ENCODE peak calls at places on chromosomes 11 and 22, in six cellular contexts. O, E, F, V, Q and N are unnamed samples.

GRCh38 chr11:29300441-29300840 is 716.4 kb downstream of the KCNA4 start:
- DNase-seq in O (no peak), E (no peak), F (no peak), V (no peak), Q (no peak), N (no peak)

GRCh38 chr22:32531955-32532818 is 57.6 kb downstream of the FBXO7 start:
- DNase-seq in O (peak; percentile 86), E (no peak), F (no peak), V (no peak), Q (no peak), N (no peak)

GRCh38 chr11:65899356-65900124 is 648 bp downstream of the FOSL1 start:
- DNase-seq in O (no peak), E (no peak), F (no peak), V (no peak), Q (peak; percentile 19), N (peak; percentile 56)

GRCh38 chr22:24040946-24041345 is 29.8 kb downstream of the CABIN1 start:
- DNase-seq in O (no peak), E (no peak), F (no peak), V (no peak), Q (no peak), N (no peak)

GRCh38 chr11:78078218-78079167 is 1.2 kb downstream of the NDUFC2 start:
- DNase-seq in O (no peak), E (no peak), F (no peak), V (no peak), Q (peak; percentile 8), N (no peak)

GRCh38 chr22:19877626-19878339 is 23.1 kb upstream of the GNB1L start:
- DNase-seq in O (no peak), E (no peak), F (no peak), V (no peak), Q (no peak), N (no peak)

GRCh38 chr11:209275-210121 is 2.0 kb downstream of the RIC8A start:
- DNase-seq in O (no peak), E (no peak), F (no peak), V (no peak), Q (peak; percentile 33), N (no peak)

GRCh38 chr22:21044931-21045584 is 688 bp upstream of the LRRC74B start:
- DNase-seq in O (peak; percentile 31), E (no peak), F (no peak), V (no peak), Q (no peak), N (no peak)

GRCh38 chr11:116852261-116853125 is 15.1 kb upstream of the APOA1 start:
- DNase-seq in O (peak; percentile 69), E (peak; percentile 64), F (no peak), V (no peak), Q (no peak), N (no peak)

GRCh38 chr22:30830907-30831306 is 136.2 kb downstream of the OSBP2 start:
- DNase-seq in O (peak; percentile 84), E (peak; percentile 24), F (no peak), V (no peak), Q (no peak), N (no peak)

GRCh38 chr11:86119062-86119461 is 50.2 kb upstream of the PICALM start:
- DNase-seq in O (no peak), E (no peak), F (no peak), V (no peak), Q (no peak), N (no peak)

GRCh38 chr11:68173926-68174325 is 39.2 kb downstream of the KMT5B start:
- DNase-seq in O (no peak), E (no peak), F (no peak), V (no peak), Q (no peak), N (no peak)

GRCh38 chr22:47433627-47434026 is 671.2 kb downstream of the TBC1D22A start:
- DNase-seq in O (no peak), E (no peak), F (no peak), V (no peak), Q (no peak), N (no peak)

GRCh38 chr11:119205080-119205479 is 1.1 kb upstream of the CBL start:
- DNase-seq in O (no peak), E (no peak), F (no peak), V (no peak), Q (peak; percentile 41), N (no peak)

GRCh38 chr22:45678961-45679912 is 7.6 kb downstream of the ATXN10 start:
- DNase-seq in O (peak; percentile 61), E (no peak), F (no peak), V (no peak), Q (no peak), N (no peak)

GRCh38 chr11:70099578-70100282 is 21.6 kb downstream of the ANO1 start:
- DNase-seq in O (peak; percentile 35), E (no peak), F (no peak), V (no peak), Q (no peak), N (no peak)